ENCODE peak calls at places on chromosomes 7 and 10, in five cellular contexts. R, C, W, G and Y are unnamed samples.

GRCh38 chr10:103295391-103296044 is 18.6 kb downstream of the INA start:
- DNase-seq in G (peak), R (no peak), W (no peak), C (no peak), Y (no peak)

GRCh38 chr7:55517936-55518689 is 54.2 kb downstream of the VOPP1 start:
- DNase-seq in R (no peak), G (no peak), W (no peak), C (no peak), Y (no peak)

GRCh38 chr7:41880107-41880506 is 177.2 kb upstream of the INHBA start:
- DNase-seq in C (no peak), G (peak), W (no peak), R (no peak), Y (no peak)

GRCh38 chr10:114881462-114881861 is 56.5 kb upstream of the TRUB1 start:
- DNase-seq in C (no peak), G (peak), W (no peak), R (no peak), Y (no peak)

GRCh38 chr7:20438665-20439376 is 108.1 kb downstream of the ITGB8 start:
- DNase-seq in W (peak), C (no peak), G (no peak), R (no peak), Y (no peak)

GRCh38 chr7:74233655-74234280 is 20.4 kb downstream of the RFC2 start:
- DNase-seq in G (peak), C (no peak), W (no peak), R (no peak), Y (no peak)

GRCh38 chr7:74396993-74397392 is 56.7 kb upstream of the GTF2IRD1 start:
- DNase-seq in C (no peak), R (no peak), G (no peak), W (no peak), Y (no peak)

GRCh38 chr7:122260336-122260735 is 44.2 kb downstream of the FEZF1 start:
- DNase-seq in G (no peak), C (no peak), R (no peak), W (no peak), Y (no peak)

GRCh38 chr10:13924020-13924725 is 337.4 kb downstream of the PRPF18 start:
- DNase-seq in C (peak), R (no peak), G (peak), W (no peak), Y (no peak)

GRCh38 chr10:78754269-78755074 is 314.3 kb upstream of the ZMIZ1 start:
- DNase-seq in W (no peak), G (peak), C (peak), R (no peak), Y (no peak)

GRCh38 chr10:71187600-71187999 is 24.8 kb upstream of the UNC5B start:
- DNase-seq in R (no peak), W (no peak), C (no peak), G (peak), Y (no peak)

GRCh38 chr10:129344506-129344905 is 122.5 kb upstream of the MGMT start:
- DNase-seq in G (no peak), W (no peak), C (no peak), R (no peak), Y (no peak)

GRCh38 chr7:157505646-157506045 is 168.8 kb downstream of the DNAJB6 start:
- DNase-seq in G (no peak), R (no peak), W (no peak), C (no peak), Y (no peak)

GRCh38 chr10:11425672-11426071 is 185.8 kb downstream of the USP6NL start:
- DNase-seq in C (no peak), W (no peak), G (no peak), R (no peak), Y (no peak)